ENCODE peak calls at places on chromosomes 11 and 22, in eight cellular contexts. One of them, this sample, is unnamed. For H3K27me3, the result is how much of the 10 kb centered on the place peaks cover.

GRCh38 chr11:104705475-104706195 is 192.6 kb downstream of the CASP12 start:
- DNase-seq in tibial nerve: no peak
- DNase-seq in SJCRH30: peak
- DNase-seq in CD8-positive, alpha-beta memory T cell: peak
- DNase-seq in IMR-90: peak
- DNase-seq in foreskin keratinocyte: peak
- DNase-seq in GM23338: no peak
- DNase-seq in endodermal cell: no peak
- DNase-seq in this sample: peak

GRCh38 chr11:75577198-75577597 is 15.1 kb downstream of the SERPINH1 start:
- DNase-seq in endodermal cell: peak
- DNase-seq in CD8-positive, alpha-beta memory T cell: peak
- DNase-seq in tibial nerve: peak
- DNase-seq in SJCRH30: no peak
- DNase-seq in IMR-90: peak
- DNase-seq in GM23338: peak
- DNase-seq in foreskin keratinocyte: no peak
- DNase-seq in this sample: no peak

GRCh38 chr11:87473174-87473573 is 435.4 kb downstream of the TMEM135 start:
- DNase-seq in endodermal cell: no peak
- DNase-seq in tibial nerve: no peak
- DNase-seq in IMR-90: peak
- DNase-seq in GM23338: no peak
- DNase-seq in SJCRH30: no peak
- DNase-seq in foreskin keratinocyte: peak
- DNase-seq in CD8-positive, alpha-beta memory T cell: no peak
- DNase-seq in this sample: no peak

GRCh38 chr11:128728767-128729587 is 35.1 kb downstream of the FLI1 start:
- DNase-seq in GM23338: no peak
- DNase-seq in CD8-positive, alpha-beta memory T cell: peak
- DNase-seq in SJCRH30: no peak
- DNase-seq in foreskin keratinocyte: no peak
- DNase-seq in tibial nerve: no peak
- DNase-seq in endodermal cell: no peak
- DNase-seq in IMR-90: no peak
- DNase-seq in this sample: no peak

GRCh38 chr11:126716456-126717083 is 284.0 kb downstream of the KIRREL3 start:
- DNase-seq in foreskin keratinocyte: peak
- DNase-seq in GM23338: peak
- DNase-seq in CD8-positive, alpha-beta memory T cell: no peak
- DNase-seq in SJCRH30: peak
- DNase-seq in IMR-90: peak
- DNase-seq in tibial nerve: no peak
- DNase-seq in endodermal cell: peak
- DNase-seq in this sample: no peak

GRCh38 chr11:120208777-120209176 is 2.1 kb upstream of the OAF start:
- DNase-seq in IMR-90: peak
- DNase-seq in SJCRH30: no peak
- DNase-seq in tibial nerve: no peak
- DNase-seq in GM23338: no peak
- DNase-seq in endodermal cell: no peak
- DNase-seq in foreskin keratinocyte: peak
- DNase-seq in CD8-positive, alpha-beta memory T cell: no peak
- DNase-seq in this sample: peak

GRCh38 chr11:83006877-83007330 is 64.8 kb downstream of the RAB30 start:
- DNase-seq in SJCRH30: peak
- DNase-seq in endodermal cell: no peak
- DNase-seq in tibial nerve: no peak
- DNase-seq in GM23338: no peak
- DNase-seq in foreskin keratinocyte: no peak
- DNase-seq in IMR-90: no peak
- DNase-seq in CD8-positive, alpha-beta memory T cell: no peak
- DNase-seq in this sample: no peak

GRCh38 chr11:11141019-11141418 is 212.0 kb downstream of the CSNK2A3 start:
- DNase-seq in IMR-90: no peak
- DNase-seq in CD8-positive, alpha-beta memory T cell: no peak
- DNase-seq in GM23338: no peak
- DNase-seq in SJCRH30: no peak
- DNase-seq in endodermal cell: no peak
- DNase-seq in tibial nerve: no peak
- DNase-seq in foreskin keratinocyte: no peak
- DNase-seq in this sample: no peak

GRCh38 chr22:24054356-24054755 is 43.3 kb downstream of the CABIN1 start:
- DNase-seq in CD8-positive, alpha-beta memory T cell: no peak
- DNase-seq in foreskin keratinocyte: no peak
- DNase-seq in GM23338: no peak
- DNase-seq in IMR-90: peak
- DNase-seq in tibial nerve: no peak
- DNase-seq in SJCRH30: no peak
- DNase-seq in endodermal cell: no peak
- DNase-seq in this sample: no peak

GRCh38 chr22:49201046-49201970 is 626.4 kb downstream of the BRD1 start:
- DNase-seq in IMR-90: no peak
- DNase-seq in foreskin keratinocyte: no peak
- DNase-seq in tibial nerve: no peak
- DNase-seq in CD8-positive, alpha-beta memory T cell: no peak
- DNase-seq in GM23338: no peak
- DNase-seq in SJCRH30: no peak
- DNase-seq in endodermal cell: peak
- DNase-seq in this sample: peak

GRCh38 chr22:22920910-22921550 is 33.4 kb downstream of the IGLL5 start:
- DNase-seq in IMR-90: no peak
- DNase-seq in endodermal cell: no peak
- DNase-seq in SJCRH30: no peak
- DNase-seq in CD8-positive, alpha-beta memory T cell: no peak
- DNase-seq in tibial nerve: no peak
- DNase-seq in foreskin keratinocyte: no peak
- DNase-seq in GM23338: no peak
- DNase-seq in this sample: no peak

GRCh38 chr22:22921575-22921974 is 34.0 kb downstream of the IGLL5 start:
- DNase-seq in endodermal cell: no peak
- DNase-seq in IMR-90: no peak
- DNase-seq in SJCRH30: no peak
- DNase-seq in foreskin keratinocyte: no peak
- DNase-seq in GM23338: no peak
- DNase-seq in CD8-positive, alpha-beta memory T cell: no peak
- DNase-seq in tibial nerve: no peak
- DNase-seq in this sample: no peak

GRCh38 chr22:22919041-22919440 is 31.4 kb downstream of the IGLL5 start:
- DNase-seq in tibial nerve: no peak
- DNase-seq in IMR-90: no peak
- DNase-seq in SJCRH30: no peak
- DNase-seq in endodermal cell: no peak
- DNase-seq in CD8-positive, alpha-beta memory T cell: no peak
- DNase-seq in foreskin keratinocyte: no peak
- DNase-seq in GM23338: no peak
- DNase-seq in this sample: no peak

GRCh38 chr22:22918297-22918965 is 30.8 kb downstream of the IGLL5 start:
- DNase-seq in endodermal cell: no peak
- DNase-seq in IMR-90: no peak
- DNase-seq in SJCRH30: peak
- DNase-seq in GM23338: no peak
- DNase-seq in foreskin keratinocyte: no peak
- DNase-seq in tibial nerve: no peak
- DNase-seq in CD8-positive, alpha-beta memory T cell: no peak
- DNase-seq in this sample: no peak

GRCh38 chr22:22920104-22920654 is 32.6 kb downstream of the IGLL5 start:
- DNase-seq in CD8-positive, alpha-beta memory T cell: no peak
- DNase-seq in GM23338: no peak
- DNase-seq in IMR-90: no peak
- DNase-seq in endodermal cell: no peak
- DNase-seq in tibial nerve: no peak
- DNase-seq in foreskin keratinocyte: no peak
- DNase-seq in SJCRH30: no peak
- DNase-seq in this sample: no peak
- H3K27me3 ChIP-seq in CD8-positive, alpha-beta memory T cell: under half
- H3K27me3 ChIP-seq in GM23338: half or more
- H3K27me3 ChIP-seq in IMR-90: under half
- H3K27me3 ChIP-seq in endodermal cell: under half
- H3K27me3 ChIP-seq in tibial nerve: under half
- H3K27me3 ChIP-seq in foreskin keratinocyte: under half
- H3K27me3 ChIP-seq in SJCRH30: under half
- H3K27me3 ChIP-seq in this sample: under half

DNA sequence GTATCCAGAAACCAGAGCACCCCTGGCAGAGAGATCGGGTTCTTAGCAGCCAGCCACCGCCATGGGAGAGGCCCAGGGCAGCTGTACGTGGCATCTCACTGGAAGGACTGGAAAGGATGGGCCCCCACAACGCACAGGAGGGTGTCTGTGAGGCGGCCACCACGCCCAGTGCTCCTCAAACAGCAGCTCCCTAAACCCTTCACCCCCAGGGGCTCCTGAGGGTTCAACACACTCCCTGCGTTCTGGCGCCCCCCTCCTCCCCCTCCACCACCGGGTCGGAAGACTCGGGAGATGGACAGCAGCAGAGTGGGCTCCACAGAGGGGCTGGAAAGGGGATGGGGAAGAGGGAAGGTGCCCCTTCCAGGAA is 1.1 kb downstream of the MAPK12 start:
- DNase-seq in foreskin keratinocyte: no peak
- DNase-seq in IMR-90: no peak
- DNase-seq in GM23338: no peak
- DNase-seq in endodermal cell: no peak
- DNase-seq in tibial nerve: no peak
- DNase-seq in CD8-positive, alpha-beta memory T cell: no peak
- DNase-seq in SJCRH30: peak
- DNase-seq in this sample: no peak
- H3K27ac ChIP-seq in foreskin keratinocyte: no peak
- H3K27ac ChIP-seq in IMR-90: peak
- H3K27ac ChIP-seq in GM23338: no peak
- H3K27ac ChIP-seq in endodermal cell: no peak
- H3K27ac ChIP-seq in tibial nerve: no peak
- H3K27ac ChIP-seq in CD8-positive, alpha-beta memory T cell: no peak
- H3K27ac ChIP-seq in SJCRH30: peak
- H3K27ac ChIP-seq in this sample: peak

DNA sequence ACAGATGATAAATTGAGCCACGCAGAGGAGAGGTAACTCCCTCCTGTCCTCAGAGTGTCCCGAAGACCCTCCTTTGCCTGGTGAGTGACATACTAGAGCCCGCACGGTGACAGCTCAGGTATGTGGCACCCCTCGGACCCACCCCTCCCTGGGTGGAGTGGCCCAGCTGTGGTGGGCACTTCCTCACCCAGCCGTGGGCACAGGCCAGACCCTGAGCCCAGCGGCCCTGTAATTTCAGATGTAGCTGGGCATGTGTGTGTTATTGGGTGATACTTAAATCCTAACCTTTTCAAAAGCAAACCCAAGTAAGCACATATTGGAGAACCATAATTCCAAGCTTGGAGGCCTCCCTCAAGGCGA is 93.2 kb downstream of the WNT7B start:
- DNase-seq in tibial nerve: no peak
- DNase-seq in endodermal cell: peak
- DNase-seq in IMR-90: no peak
- DNase-seq in GM23338: no peak
- DNase-seq in foreskin keratinocyte: no peak
- DNase-seq in SJCRH30: no peak
- DNase-seq in CD8-positive, alpha-beta memory T cell: no peak
- DNase-seq in this sample: no peak
- H3K27me3 ChIP-seq in tibial nerve: under half
- H3K27me3 ChIP-seq in endodermal cell: under half
- H3K27me3 ChIP-seq in IMR-90: under half
- H3K27me3 ChIP-seq in GM23338: under half
- H3K27me3 ChIP-seq in foreskin keratinocyte: under half
- H3K27me3 ChIP-seq in SJCRH30: under half
- H3K27me3 ChIP-seq in CD8-positive, alpha-beta memory T cell: under half
- H3K27me3 ChIP-seq in this sample: under half

GRCh38 chr11:117230286-117230961 is 1.4 kb downstream of the PCSK7 start:
- DNase-seq in GM23338: no peak
- DNase-seq in SJCRH30: no peak
- DNase-seq in foreskin keratinocyte: peak
- DNase-seq in CD8-positive, alpha-beta memory T cell: peak
- DNase-seq in tibial nerve: no peak
- DNase-seq in IMR-90: peak
- DNase-seq in endodermal cell: no peak
- DNase-seq in this sample: peak
- H3K27ac ChIP-seq in GM23338: no peak
- H3K27ac ChIP-seq in SJCRH30: no peak
- H3K27ac ChIP-seq in foreskin keratinocyte: no peak
- H3K27ac ChIP-seq in CD8-positive, alpha-beta memory T cell: peak
- H3K27ac ChIP-seq in tibial nerve: no peak
- H3K27ac ChIP-seq in IMR-90: no peak
- H3K27ac ChIP-seq in endodermal cell: no peak
- H3K27ac ChIP-seq in this sample: no peak

GRCh38 chr11:1105183-1105565 is 30.5 kb downstream of the MUC2 start:
- DNase-seq in GM23338: no peak
- DNase-seq in IMR-90: no peak
- DNase-seq in tibial nerve: no peak
- DNase-seq in SJCRH30: no peak
- DNase-seq in CD8-positive, alpha-beta memory T cell: no peak
- DNase-seq in foreskin keratinocyte: no peak
- DNase-seq in endodermal cell: no peak
- DNase-seq in this sample: no peak
- H3K27me3 ChIP-seq in GM23338: under half
- H3K27me3 ChIP-seq in IMR-90: under half
- H3K27me3 ChIP-seq in tibial nerve: under half
- H3K27me3 ChIP-seq in SJCRH30: under half
- H3K27me3 ChIP-seq in CD8-positive, alpha-beta memory T cell: under half
- H3K27me3 ChIP-seq in foreskin keratinocyte: under half
- H3K27me3 ChIP-seq in endodermal cell: under half
- H3K27me3 ChIP-seq in this sample: under half

GRCh38 chr11:93348931-93349330 is 18.4 kb downstream of the DEUP1 start:
- DNase-seq in SJCRH30: no peak
- DNase-seq in CD8-positive, alpha-beta memory T cell: no peak
- DNase-seq in foreskin keratinocyte: no peak
- DNase-seq in endodermal cell: no peak
- DNase-seq in IMR-90: no peak
- DNase-seq in tibial nerve: no peak
- DNase-seq in GM23338: peak
- DNase-seq in this sample: no peak
- H3K27ac ChIP-seq in SJCRH30: no peak
- H3K27ac ChIP-seq in CD8-positive, alpha-beta memory T cell: no peak
- H3K27ac ChIP-seq in foreskin keratinocyte: no peak
- H3K27ac ChIP-seq in endodermal cell: no peak
- H3K27ac ChIP-seq in IMR-90: no peak
- H3K27ac ChIP-seq in tibial nerve: no peak
- H3K27ac ChIP-seq in GM23338: peak
- H3K27ac ChIP-seq in this sample: no peak